ENCODE peak calls at places on chromosomes 1 and 21, in four cellular contexts. One of them, this sample, is unnamed.

GRCh38 chr1:119660253-119661078 is 12.4 kb upstream of the ZNF697 start:
- DNase-seq in neuronal stem cell: no peak
- DNase-seq in A549: no peak
- DNase-seq in naive thymus-derived CD4-positive, alpha-beta T cell: no peak
- DNase-seq in this sample: no peak

GRCh38 chr1:205430631-205431305 is 8.9 kb upstream of the LEMD1 start:
- DNase-seq in neuronal stem cell: peak
- DNase-seq in A549: peak
- DNase-seq in naive thymus-derived CD4-positive, alpha-beta T cell: peak
- DNase-seq in this sample: no peak

GRCh38 chr1:153567621-153568366 is 2.1 kb upstream of the S100A2 start:
- DNase-seq in A549: peak
- DNase-seq in neuronal stem cell: no peak
- DNase-seq in naive thymus-derived CD4-positive, alpha-beta T cell: peak
- DNase-seq in this sample: no peak

GRCh38 chr1:74937176-74937575 is 197.0 kb upstream of the LHX8 start:
- DNase-seq in neuronal stem cell: no peak
- DNase-seq in A549: no peak
- DNase-seq in naive thymus-derived CD4-positive, alpha-beta T cell: no peak
- DNase-seq in this sample: no peak

GRCh38 chr1:89725016-89725380 is 92.1 kb downstream of the LRRC8C start:
- DNase-seq in naive thymus-derived CD4-positive, alpha-beta T cell: no peak
- DNase-seq in A549: no peak
- DNase-seq in neuronal stem cell: no peak
- DNase-seq in this sample: peak

GRCh38 chr1:82775402-82776000 is 974.8 kb downstream of the ADGRL2 start:
- DNase-seq in neuronal stem cell: no peak
- DNase-seq in A549: peak
- DNase-seq in naive thymus-derived CD4-positive, alpha-beta T cell: no peak
- DNase-seq in this sample: peak

GRCh38 chr1:199452627-199453026 is 574.9 kb upstream of the NR5A2 start:
- DNase-seq in A549: no peak
- DNase-seq in naive thymus-derived CD4-positive, alpha-beta T cell: no peak
- DNase-seq in neuronal stem cell: no peak
- DNase-seq in this sample: no peak

GRCh38 chr1:200889571-200889970 is 5.1 kb upstream of the INAVA start:
- DNase-seq in naive thymus-derived CD4-positive, alpha-beta T cell: no peak
- DNase-seq in neuronal stem cell: no peak
- DNase-seq in A549: no peak
- DNase-seq in this sample: no peak

GRCh38 chr1:202571719-202572339 is 138.4 kb downstream of the SYT2 start:
- DNase-seq in A549: peak
- DNase-seq in neuronal stem cell: no peak
- DNase-seq in naive thymus-derived CD4-positive, alpha-beta T cell: no peak
- DNase-seq in this sample: peak

GRCh38 chr1:204411451-204412245 is at the start of gene PPP1R15B:
- DNase-seq in A549: peak
- DNase-seq in naive thymus-derived CD4-positive, alpha-beta T cell: peak
- DNase-seq in neuronal stem cell: peak
- DNase-seq in this sample: peak

GRCh38 chr1:87728169-87728568 is 399.5 kb downstream of the LMO4 start:
- DNase-seq in A549: no peak
- DNase-seq in naive thymus-derived CD4-positive, alpha-beta T cell: no peak
- DNase-seq in neuronal stem cell: no peak
- DNase-seq in this sample: no peak

GRCh38 chr1:147627435-147628110 is 42.8 kb downstream of the ACP6 start:
- DNase-seq in naive thymus-derived CD4-positive, alpha-beta T cell: peak
- DNase-seq in neuronal stem cell: peak
- DNase-seq in A549: peak
- DNase-seq in this sample: peak

GRCh38 chr1:240242601-240243144 is 151.0 kb downstream of the FMN2 start:
- DNase-seq in A549: peak
- DNase-seq in naive thymus-derived CD4-positive, alpha-beta T cell: no peak
- DNase-seq in neuronal stem cell: no peak
- DNase-seq in this sample: peak

GRCh38 chr1:198350456-198350855 is 190.0 kb downstream of the ATP6V1G3 start:
- DNase-seq in A549: no peak
- DNase-seq in naive thymus-derived CD4-positive, alpha-beta T cell: no peak
- DNase-seq in neuronal stem cell: no peak
- DNase-seq in this sample: no peak

GRCh38 chr1:50421768-50422674 is 1.2 kb downstream of the DMRTA2 start:
- DNase-seq in naive thymus-derived CD4-positive, alpha-beta T cell: no peak
- DNase-seq in neuronal stem cell: no peak
- DNase-seq in A549: no peak
- DNase-seq in this sample: no peak

GRCh38 chr21:36504067-36505058 is 24.4 kb upstream of the CLDN14 start:
- DNase-seq in neuronal stem cell: peak
- DNase-seq in A549: peak
- DNase-seq in naive thymus-derived CD4-positive, alpha-beta T cell: no peak
- DNase-seq in this sample: peak

GRCh38 chr1:200279810-200280411 is 129.9 kb downstream of the ZNF281 start:
- DNase-seq in naive thymus-derived CD4-positive, alpha-beta T cell: no peak
- DNase-seq in A549: peak
- DNase-seq in neuronal stem cell: no peak
- DNase-seq in this sample: peak

GRCh38 chr1:54813479-54814147 is 12.5 kb upstream of the TTC22 start:
- DNase-seq in naive thymus-derived CD4-positive, alpha-beta T cell: no peak
- DNase-seq in A549: no peak
- DNase-seq in neuronal stem cell: no peak
- DNase-seq in this sample: no peak

GRCh38 chr1:118947790-118948189 is 40.4 kb downstream of the TBX15 start:
- DNase-seq in neuronal stem cell: no peak
- DNase-seq in naive thymus-derived CD4-positive, alpha-beta T cell: no peak
- DNase-seq in A549: no peak
- DNase-seq in this sample: peak

GRCh38 chr21:42108554-42108885 is 37.4 kb downstream of the UMODL1 start:
- DNase-seq in neuronal stem cell: no peak
- DNase-seq in A549: no peak
- DNase-seq in naive thymus-derived CD4-positive, alpha-beta T cell: no peak
- DNase-seq in this sample: no peak

GRCh38 chr1:193308438-193308837 is 122.0 kb upstream of the B3GALT2 start:
- DNase-seq in neuronal stem cell: no peak
- DNase-seq in naive thymus-derived CD4-positive, alpha-beta T cell: no peak
- DNase-seq in A549: no peak
- DNase-seq in this sample: no peak

GRCh38 chr1:82896036-82896435 is 1095.3 kb downstream of the ADGRL2 start:
- DNase-seq in A549: no peak
- DNase-seq in naive thymus-derived CD4-positive, alpha-beta T cell: no peak
- DNase-seq in neuronal stem cell: no peak
- DNase-seq in this sample: peak

GRCh38 chr21:25639922-25640670 is 1.0 kb downstream of the JAM2 start:
- DNase-seq in neuronal stem cell: peak
- DNase-seq in A549: no peak
- DNase-seq in naive thymus-derived CD4-positive, alpha-beta T cell: peak
- DNase-seq in this sample: peak

DNA sequence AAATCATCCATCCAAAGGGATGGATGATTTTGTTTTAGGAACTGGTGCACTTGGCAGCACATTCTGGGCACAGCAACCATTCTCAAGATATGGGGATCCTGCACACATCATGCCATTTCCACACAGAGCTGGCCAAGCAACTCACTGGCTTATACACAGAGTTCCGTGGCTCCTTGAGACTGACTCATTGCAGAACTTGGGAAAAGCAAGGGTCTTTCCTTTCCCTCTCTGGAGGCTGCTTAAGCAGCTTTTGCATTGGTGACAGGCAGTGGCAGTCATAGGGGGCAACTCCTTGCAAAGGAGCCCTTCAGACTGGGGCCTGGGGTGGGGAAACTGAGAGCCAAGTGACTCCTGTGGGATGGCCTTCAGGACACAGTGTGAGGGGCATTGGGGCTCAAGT is 1.9 kb upstream of the MAD2L2 start:
- DNase-seq in A549: no peak
- DNase-seq in naive thymus-derived CD4-positive, alpha-beta T cell: no peak
- DNase-seq in neuronal stem cell: no peak
- DNase-seq in this sample: no peak
- H3K4me3 ChIP-seq in A549: no peak
- H3K4me3 ChIP-seq in naive thymus-derived CD4-positive, alpha-beta T cell: no peak
- H3K4me3 ChIP-seq in neuronal stem cell: no peak
- H3K4me3 ChIP-seq in this sample: no peak

GRCh38 chr1:46653405-46653853 is 14.7 kb downstream of the ATPAF1 start:
- DNase-seq in A549: no peak
- DNase-seq in naive thymus-derived CD4-positive, alpha-beta T cell: no peak
- DNase-seq in neuronal stem cell: no peak
- DNase-seq in this sample: peak
- H3K4me3 ChIP-seq in A549: no peak
- H3K4me3 ChIP-seq in naive thymus-derived CD4-positive, alpha-beta T cell: no peak
- H3K4me3 ChIP-seq in neuronal stem cell: no peak
- H3K4me3 ChIP-seq in this sample: peak

GRCh38 chr1:161216945-161217712 is 2.0 kb downstream of the FCER1G start:
- DNase-seq in naive thymus-derived CD4-positive, alpha-beta T cell: no peak
- DNase-seq in A549: no peak
- DNase-seq in neuronal stem cell: no peak
- DNase-seq in this sample: peak
- H3K4me3 ChIP-seq in naive thymus-derived CD4-positive, alpha-beta T cell: no peak
- H3K4me3 ChIP-seq in A549: no peak
- H3K4me3 ChIP-seq in neuronal stem cell: no peak
- H3K4me3 ChIP-seq in this sample: no peak

GRCh38 chr1:144551543-144552424 is 40.9 kb upstream of the PPIAL4F start:
- DNase-seq in A549: peak
- DNase-seq in naive thymus-derived CD4-positive, alpha-beta T cell: peak
- DNase-seq in neuronal stem cell: peak
- DNase-seq in this sample: peak

GRCh38 chr1:144551107-144551542 is 41.6 kb upstream of the PPIAL4F start:
- DNase-seq in naive thymus-derived CD4-positive, alpha-beta T cell: peak
- DNase-seq in neuronal stem cell: no peak
- DNase-seq in A549: no peak
- DNase-seq in this sample: no peak
- H3K4me3 ChIP-seq in naive thymus-derived CD4-positive, alpha-beta T cell: peak
- H3K4me3 ChIP-seq in neuronal stem cell: peak
- H3K4me3 ChIP-seq in A549: peak
- H3K4me3 ChIP-seq in this sample: peak

DNA sequence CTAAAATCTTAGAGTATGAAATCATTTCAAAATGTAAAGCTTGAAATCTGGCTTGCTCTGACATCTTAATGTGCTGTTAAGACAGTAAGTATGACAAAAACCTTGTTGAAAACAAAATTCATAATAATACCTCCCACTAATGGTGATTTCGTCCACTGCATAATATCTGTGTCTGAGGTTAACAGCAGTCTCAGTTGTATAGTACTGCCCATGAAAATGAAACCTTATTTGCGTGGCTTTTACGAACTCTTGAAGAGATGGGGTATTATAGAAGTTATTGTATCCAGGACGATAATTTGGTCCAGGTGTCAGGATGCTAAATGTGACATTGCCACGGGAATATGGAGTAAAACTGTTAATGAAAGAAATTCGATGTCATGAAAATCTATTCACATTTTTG is 99.9 kb downstream of the USH2A start:
- DNase-seq in naive thymus-derived CD4-positive, alpha-beta T cell: no peak
- DNase-seq in A549: no peak
- DNase-seq in neuronal stem cell: no peak
- DNase-seq in this sample: no peak
- H3K4me3 ChIP-seq in naive thymus-derived CD4-positive, alpha-beta T cell: no peak
- H3K4me3 ChIP-seq in A549: no peak
- H3K4me3 ChIP-seq in neuronal stem cell: no peak
- H3K4me3 ChIP-seq in this sample: no peak